ENCODE peak calls at places on chromosome 1, in eight cellular contexts. Z, J, X, N, Y, O, D and F are unnamed samples.

GRCh38 chr1:67573481-67573880 is 111.5 kb upstream of the GADD45A start:
- DNase-seq in X (no peak), D (no peak), N (no peak), J (peak; percentile 54), Y (no peak), O (peak; percentile 13), Z (no peak), F (no peak)

GRCh38 chr1:162709870-162710269 is 77.6 kb downstream of the DDR2 start:
- DNase-seq in Y (no peak), O (no peak), X (no peak), Z (no peak), J (peak; percentile 44), D (no peak), N (no peak), F (no peak)

GRCh38 chr1:63674238-63674864 is 81.1 kb downstream of the PGM1 start:
- DNase-seq in X (peak; percentile 81), D (peak; percentile 90), Y (peak; percentile 83), J (peak; percentile 93), O (peak; percentile 95), N (no peak), Z (no peak), F (peak; percentile 5)

GRCh38 chr1:96596226-96596625 is 125.4 kb upstream of the PTBP2 start:
- DNase-seq in J (peak; percentile 3), O (peak; percentile 23), Z (no peak), D (peak; percentile 26), X (no peak), N (no peak), Y (peak; percentile 32), F (peak; percentile 32)

GRCh38 chr1:112445591-112445990 is 49.6 kb downstream of the CTTNBP2NL start:
- DNase-seq in D (no peak), X (no peak), O (no peak), N (no peak), Y (no peak), J (peak; percentile 39), Z (no peak), F (no peak)

GRCh38 chr1:248804771-248805681 is 20.7 kb downstream of the SH3BP5L start:
- DNase-seq in X (peak; percentile 51), N (no peak), O (no peak), D (no peak), J (no peak), Y (no peak), Z (peak; percentile 80), F (no peak)

GRCh38 chr1:75203415-75204277 is 69.5 kb downstream of the LHX8 start:
- DNase-seq in D (peak; percentile 11), O (peak; percentile 6), J (peak; percentile 47), X (no peak), N (no peak), Z (no peak), Y (peak; percentile 31), F (peak; percentile 18)

GRCh38 chr1:93811646-93812045 is 67.4 kb downstream of the DNTTIP2 start:
- DNase-seq in Y (no peak), N (no peak), Z (no peak), X (no peak), J (peak; percentile 26), D (no peak), O (no peak), F (no peak)

GRCh38 chr1:22789356-22789994 is 78.8 kb downstream of the EPHB2 start:
- DNase-seq in Y (no peak), X (no peak), J (peak; percentile 19), O (no peak), D (no peak), N (no peak), Z (no peak), F (no peak)

GRCh38 chr1:202915146-202915545 is 11.9 kb downstream of the KLHL12 start:
- DNase-seq in D (no peak), Z (no peak), Y (no peak), N (no peak), O (no peak), J (no peak), X (no peak), F (no peak)

GRCh38 chr1:19484338-19484792 is 974 bp downstream of the CAPZB start:
- DNase-seq in X (no peak), O (no peak), N (no peak), Z (peak; percentile 89), D (no peak), Y (peak; percentile 37), J (no peak), F (peak; percentile 32)

GRCh38 chr1:21706151-21706835 is 37.1 kb upstream of the RAP1GAP start:
- DNase-seq in J (peak; percentile 43), O (peak; percentile 10), Y (peak; percentile 35), X (no peak), Z (no peak), D (no peak), N (no peak), F (no peak)

GRCh38 chr1:217896490-217896889 is 265.3 kb downstream of the SPATA17 start:
- DNase-seq in Z (no peak), N (no peak), Y (no peak), D (no peak), O (no peak), J (no peak), X (no peak), F (no peak)

GRCh38 chr1:31936966-31937299 is 1.2 kb downstream of the PTP4A2 start:
- DNase-seq in Z (no peak), Y (no peak), N (no peak), O (no peak), D (no peak), J (no peak), X (no peak), F (no peak)

GRCh38 chr1:31939484-31940329 is 1.5 kb upstream of the PTP4A2 start:
- DNase-seq in D (peak; percentile 92), O (peak; percentile 74), N (no peak), Z (peak; percentile 88), J (peak; percentile 90), X (peak; percentile 82), Y (peak; percentile 79), F (peak; percentile 78)

GRCh38 chr1:31937300-31938183 is 626 bp downstream of the PTP4A2 start:
- DNase-seq in Z (peak; percentile 97), D (peak; percentile 38), J (peak; percentile 65), X (peak; percentile 82), N (peak; percentile 90), O (peak; percentile 79), Y (peak; percentile 78), F (peak; percentile 81)

GRCh38 chr1:31936278-31936965 is 1.7 kb downstream of the PTP4A2 start:
- DNase-seq in O (no peak), J (peak; percentile 37), Y (no peak), D (no peak), Z (no peak), N (no peak), X (no peak), F (peak; percentile 61)

GRCh38 chr1:31938184-31938975 is at the start of gene PTP4A2:
- DNase-seq in Z (peak; percentile 98), O (peak; percentile 96), J (peak; percentile 88), X (peak; percentile 97), N (peak; percentile 95), Y (peak; percentile 96), D (peak; percentile 86), F (peak; percentile 96)
- TF ChIP-seq POLR2A in Z (peak; percentile 92), O (peak; percentile 46), J (peak; percentile 78), X (peak; percentile 8), N (peak; percentile 94), Y (peak; percentile 97), D (peak; percentile 91), F (peak; percentile 88)

GRCh38 chr1:26431979-26432695 is at the start of gene DHDDS:
- DNase-seq in Y (peak; percentile 98), O (peak; percentile 99), N (peak; percentile 98), D (peak; percentile 72), J (peak; percentile 97), Z (peak; percentile 99), X (peak; percentile 99), F (peak; percentile 100)
- TF ChIP-seq POLR2A in Y (peak; percentile 86), O (peak; percentile 92), N (no peak), D (peak; percentile 71), J (peak; percentile 88), Z (peak; percentile 75), X (peak; percentile 97), F (peak; percentile 96)

GRCh38 chr1:155012052-155012546 is 9.5 kb downstream of the ZBTB7B start:
- DNase-seq in Y (peak; percentile 95), D (peak; percentile 83), O (peak; percentile 56), Z (peak; percentile 81), X (peak; percentile 85), J (no peak), N (peak; percentile 93), F (peak; percentile 92)
- TF ChIP-seq POLR2A in Y (peak; percentile 65), D (no peak), O (no peak), Z (no peak), X (peak; percentile 64), J (no peak), N (no peak), F (peak; percentile 73)

GRCh38 chr1:160652924-160653619 is 6.2 kb upstream of the SLAMF1 start:
- DNase-seq in O (no peak), N (no peak), J (no peak), Z (no peak), Y (no peak), D (no peak), X (no peak), F (no peak)
- TF ChIP-seq POLR2A in O (no peak), N (no peak), J (no peak), Z (no peak), Y (no peak), D (no peak), X (no peak), F (no peak)

DNA sequence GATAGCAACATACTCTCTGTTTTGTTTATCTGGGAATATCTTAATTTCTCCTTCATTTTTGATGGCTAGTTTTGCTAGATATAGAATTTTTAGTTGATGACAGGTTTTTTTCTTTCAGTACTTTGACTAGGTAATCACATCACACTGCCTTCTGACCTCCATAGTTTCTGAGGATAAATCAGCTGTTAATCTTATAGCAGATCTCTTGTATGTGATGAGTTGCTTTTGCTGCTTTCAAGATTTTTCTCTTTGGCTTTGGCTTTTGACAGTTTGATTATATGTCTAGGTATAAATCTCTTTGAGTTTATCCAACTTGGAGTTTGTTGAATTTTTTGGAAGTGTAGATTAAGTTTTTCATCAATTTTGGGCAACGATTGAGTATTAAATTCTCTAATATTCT is 142.6 kb downstream of the ZNF644 start:
- DNase-seq in X (no peak), Z (no peak), N (no peak), Y (no peak), J (peak; percentile 7), D (no peak), O (no peak), F (no peak)
- TF ChIP-seq POLR2A in X (no peak), Z (no peak), N (no peak), Y (no peak), J (no peak), D (no peak), O (no peak), F (no peak)

GRCh38 chr1:111203681-111204210 is 3.3 kb upstream of the DENND2D start:
- DNase-seq in N (peak; percentile 89), Y (peak; percentile 93), D (no peak), X (peak; percentile 92), Z (peak; percentile 99), J (no peak), O (peak; percentile 87), F (peak; percentile 43)
- TF ChIP-seq POLR2A in N (no peak), Y (peak; percentile 28), D (no peak), X (peak; percentile 3), Z (no peak), J (no peak), O (peak; percentile 64), F (no peak)

DNA sequence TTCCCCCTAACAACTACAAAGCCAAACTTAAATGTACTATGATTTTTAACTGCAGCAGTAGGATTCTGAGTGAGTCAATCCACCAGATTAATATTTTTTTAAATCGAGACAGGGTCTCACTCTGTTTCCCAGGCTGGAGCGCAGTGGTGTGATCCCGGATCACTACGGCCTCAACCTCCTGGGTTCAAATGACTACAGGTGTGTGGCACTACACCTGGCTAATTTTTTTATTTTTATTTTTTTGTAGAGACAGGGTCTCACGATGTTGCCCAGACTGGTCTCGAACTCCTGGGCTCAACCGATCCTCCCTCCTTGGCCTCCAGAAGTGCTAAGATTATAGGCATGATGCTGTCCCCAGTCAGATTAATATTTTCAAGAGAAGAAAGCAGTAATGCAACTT is 88.1 kb downstream of the SLC45A1 start:
- DNase-seq in J (no peak), Y (no peak), O (no peak), Z (no peak), D (no peak), N (no peak), X (no peak), F (no peak)
- TF ChIP-seq POLR2A in J (no peak), Y (no peak), O (no peak), Z (no peak), D (no peak), N (no peak), X (no peak), F (no peak)